ENCODE peak calls at places on chromosomes 16 and 17, in four cellular contexts. One of them, this sample, is unnamed.

GRCh38 chr16:30839523-30840227 is 52.7 kb upstream of the ZNF629 start:
- DNase-seq in K562: no peak
- DNase-seq in GM12878: no peak
- DNase-seq in HepG2: no peak
- DNase-seq in this sample: no peak

GRCh38 chr17:869067-869466 is 86.9 kb downstream of the MRM3 start:
- DNase-seq in HepG2: no peak
- DNase-seq in GM12878: no peak
- DNase-seq in K562: no peak
- DNase-seq in this sample: no peak

GRCh38 chr16:79269211-79269863 is 331.2 kb downstream of the MAF start:
- DNase-seq in GM12878: peak
- DNase-seq in K562: no peak
- DNase-seq in HepG2: no peak
- DNase-seq in this sample: no peak

GRCh38 chr17:78046923-78047322 is 81.6 kb downstream of the TMC6 start:
- DNase-seq in GM12878: no peak
- DNase-seq in K562: peak
- DNase-seq in HepG2: no peak
- DNase-seq in this sample: no peak

GRCh38 chr17:32485261-32485955 is 1.4 kb upstream of the CDK5R1 start:
- DNase-seq in HepG2: no peak
- DNase-seq in GM12878: no peak
- DNase-seq in K562: peak
- DNase-seq in this sample: no peak

GRCh38 chr17:65627892-65628622 is 66.6 kb upstream of the AXIN2 start:
- DNase-seq in GM12878: no peak
- DNase-seq in K562: no peak
- DNase-seq in HepG2: peak
- DNase-seq in this sample: peak

GRCh38 chr17:62680541-62681052 is 53.1 kb downstream of the MRC2 start:
- DNase-seq in GM12878: no peak
- DNase-seq in HepG2: no peak
- DNase-seq in K562: no peak
- DNase-seq in this sample: no peak

GRCh38 chr17:10628756-10629155 is 28.4 kb downstream of the MYH3 start:
- DNase-seq in GM12878: no peak
- DNase-seq in HepG2: no peak
- DNase-seq in K562: peak
- DNase-seq in this sample: no peak

GRCh38 chr16:10121496-10121895 is 60.7 kb downstream of the GRIN2A start:
- DNase-seq in GM12878: no peak
- DNase-seq in K562: no peak
- DNase-seq in HepG2: no peak
- DNase-seq in this sample: no peak

GRCh38 chr17:75771334-75772281 is 6.6 kb upstream of the GALK1 start:
- DNase-seq in GM12878: no peak
- DNase-seq in K562: no peak
- DNase-seq in HepG2: peak
- DNase-seq in this sample: no peak

GRCh38 chr16:89431158-89431584 is 59.2 kb downstream of the ANKRD11 start:
- DNase-seq in GM12878: no peak
- DNase-seq in K562: no peak
- DNase-seq in HepG2: no peak
- DNase-seq in this sample: peak

GRCh38 chr17:1736348-1737281 is 6.1 kb upstream of the SERPINF2 start:
- DNase-seq in GM12878: no peak
- DNase-seq in HepG2: peak
- DNase-seq in K562: peak
- DNase-seq in this sample: peak

GRCh38 chr17:63634163-63634562 is 11.9 kb downstream of the MAP3K3 start:
- DNase-seq in HepG2: no peak
- DNase-seq in K562: peak
- DNase-seq in GM12878: no peak
- DNase-seq in this sample: no peak

GRCh38 chr17:4738136-4739121 is 1.2 kb upstream of the ZMYND15 start:
- DNase-seq in HepG2: no peak
- DNase-seq in K562: no peak
- DNase-seq in GM12878: no peak
- DNase-seq in this sample: no peak

GRCh38 chr17:75647061-75647460 is 13.8 kb downstream of the SMIM5 start:
- DNase-seq in HepG2: no peak
- DNase-seq in GM12878: no peak
- DNase-seq in K562: no peak
- DNase-seq in this sample: no peak

GRCh38 chr17:36879027-36879426 is 58.2 kb upstream of the LHX1 start:
- DNase-seq in HepG2: no peak
- DNase-seq in GM12878: no peak
- DNase-seq in K562: no peak
- DNase-seq in this sample: no peak

GRCh38 chr17:43734376-43734775 is 24.2 kb downstream of the SOST start:
- DNase-seq in GM12878: no peak
- DNase-seq in K562: no peak
- DNase-seq in HepG2: no peak
- DNase-seq in this sample: no peak

GRCh38 chr17:75846701-75847594 is 2.7 kb upstream of the UNC13D start:
- DNase-seq in HepG2: peak
- DNase-seq in GM12878: no peak
- DNase-seq in K562: no peak
- DNase-seq in this sample: no peak

GRCh38 chr17:61399131-61400057 is at the start of gene TBX2:
- DNase-seq in K562: no peak
- DNase-seq in GM12878: no peak
- DNase-seq in HepG2: peak
- DNase-seq in this sample: peak

GRCh38 chr17:7993972-7994589 is 8.3 kb upstream of the GUCY2D start:
- DNase-seq in K562: no peak
- DNase-seq in GM12878: no peak
- DNase-seq in HepG2: no peak
- DNase-seq in this sample: no peak

GRCh38 chr17:65243838-65244237 is 106.7 kb downstream of the RGS9 start:
- DNase-seq in GM12878: no peak
- DNase-seq in K562: no peak
- DNase-seq in HepG2: no peak
- DNase-seq in this sample: no peak

GRCh38 chr16:29029168-29029994 is 44.5 kb downstream of the LAT start:
- DNase-seq in HepG2: no peak
- DNase-seq in K562: peak
- DNase-seq in GM12878: no peak
- DNase-seq in this sample: peak

GRCh38 chr17:59825533-59826316 is 67.0 kb downstream of the TUBD1 start:
- DNase-seq in HepG2: no peak
- DNase-seq in K562: no peak
- DNase-seq in GM12878: no peak
- DNase-seq in this sample: peak

GRCh38 chr16:57361384-57361783 is 2.8 kb downstream of the CCL22 start:
- DNase-seq in K562: no peak
- DNase-seq in GM12878: no peak
- DNase-seq in HepG2: no peak
- DNase-seq in this sample: no peak

GRCh38 chr17:9002236-9002609 is 19.1 kb upstream of the NTN1 start:
- DNase-seq in K562: no peak
- DNase-seq in GM12878: no peak
- DNase-seq in HepG2: no peak
- DNase-seq in this sample: no peak

GRCh38 chr17:21166599-21167265 is 40.0 kb downstream of the DHRS7B start:
- DNase-seq in GM12878: no peak
- DNase-seq in K562: no peak
- DNase-seq in HepG2: no peak
- DNase-seq in this sample: no peak

GRCh38 chr17:19002805-19003542 is 1.6 kb downstream of the FAM83G start:
- DNase-seq in GM12878: no peak
- DNase-seq in HepG2: no peak
- DNase-seq in K562: no peak
- DNase-seq in this sample: no peak

GRCh38 chr17:69744512-69745098 is 330.1 kb downstream of the MAP2K6 start:
- DNase-seq in HepG2: no peak
- DNase-seq in K562: no peak
- DNase-seq in GM12878: no peak
- DNase-seq in this sample: no peak

GRCh38 chr17:11503292-11503691 is 95.0 kb upstream of the DNAH9 start:
- DNase-seq in GM12878: no peak
- DNase-seq in K562: no peak
- DNase-seq in HepG2: no peak
- DNase-seq in this sample: no peak

DNA sequence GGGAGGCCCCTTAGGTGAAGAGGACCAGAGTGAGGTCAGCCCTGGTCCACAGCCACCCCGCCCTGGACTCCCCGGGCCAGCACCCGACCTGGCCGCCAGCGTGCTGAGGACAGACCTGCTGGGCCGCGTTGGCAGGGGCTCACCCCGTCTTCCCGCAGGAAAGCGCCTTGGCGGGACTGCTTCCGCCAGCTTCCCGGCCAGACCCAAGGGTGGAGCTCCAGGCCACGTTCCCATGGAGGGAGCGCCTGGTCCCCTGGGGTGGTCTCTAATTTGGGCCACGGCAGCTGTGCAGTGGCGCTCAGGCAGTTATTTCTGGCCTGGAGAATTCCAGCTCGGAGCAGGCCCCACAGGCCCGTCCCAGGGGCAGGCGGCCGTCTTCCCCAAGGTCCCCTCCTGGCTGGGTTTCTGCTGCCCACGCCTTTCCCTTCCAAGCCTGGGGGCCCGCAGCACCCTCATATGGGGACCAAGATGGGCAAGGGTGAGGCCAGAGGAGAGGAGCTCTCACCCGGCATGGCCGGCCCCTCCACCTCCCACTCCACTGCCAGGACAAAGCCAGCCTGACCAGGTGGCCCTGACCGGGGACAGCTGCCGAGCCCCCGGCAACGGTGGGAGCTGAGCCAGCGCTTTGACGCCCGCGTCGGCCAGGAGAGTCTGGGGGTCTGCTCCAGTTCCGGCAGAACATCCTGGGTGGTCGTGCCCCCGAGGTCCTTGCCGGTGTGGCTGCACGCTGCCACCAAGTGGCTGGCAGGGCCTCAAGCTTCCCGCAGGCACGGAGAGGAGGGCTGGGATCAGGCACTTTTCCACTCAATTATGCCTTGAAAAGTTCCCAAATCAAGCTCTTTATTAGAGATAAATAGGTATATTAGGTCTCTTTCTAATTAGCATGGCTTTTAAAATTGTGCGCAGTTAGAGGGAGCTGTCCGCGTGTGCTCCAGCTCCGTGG is 28.1 kb downstream of the CACNA1H start:
- DNase-seq in K562: no peak
- DNase-seq in HepG2: no peak
- DNase-seq in GM12878: no peak
- DNase-seq in this sample: no peak
- TF ChIP-seq CHD4 in K562: no peak
- TF ChIP-seq CHD4 in HepG2: no peak
- TF ChIP-seq CHD4 in GM12878: no peak
- TF ChIP-seq CHD4 in this sample: no peak

GRCh38 chr17:31147507-31148202 is 52.9 kb downstream of the NF1 start:
- DNase-seq in K562: peak
- DNase-seq in GM12878: no peak
- DNase-seq in HepG2: no peak
- DNase-seq in this sample: no peak
- H3K27ac ChIP-seq in K562: peak
- H3K27ac ChIP-seq in GM12878: no peak
- H3K27ac ChIP-seq in HepG2: no peak
- H3K27ac ChIP-seq in this sample: no peak

GRCh38 chr16:82638095-82638798 is 11.5 kb downstream of the CDH13 start:
- DNase-seq in HepG2: no peak
- DNase-seq in GM12878: no peak
- DNase-seq in K562: no peak
- DNase-seq in this sample: no peak
- TF ChIP-seq CHD4 in HepG2: no peak
- TF ChIP-seq CHD4 in GM12878: no peak
- TF ChIP-seq CHD4 in K562: no peak
- TF ChIP-seq CHD4 in this sample: no peak

GRCh38 chr16:69325784-69326171 is 4.6 kb downstream of the PDF start:
- DNase-seq in HepG2: no peak
- DNase-seq in GM12878: no peak
- DNase-seq in K562: no peak
- DNase-seq in this sample: no peak
- H3K27ac ChIP-seq in HepG2: peak
- H3K27ac ChIP-seq in GM12878: no peak
- H3K27ac ChIP-seq in K562: no peak
- H3K27ac ChIP-seq in this sample: no peak

This sample was measured in A549.